ENCODE peak calls at places on chromosome 10, in four cellular contexts. D is left ventricle myocardium inferior, P is BJ, U is tibial artery. T is an unnamed sample.

GRCh38 chr10:58023341-58024073 is 244.2 kb downstream of the IPMK start:
- DNase-seq in D (no peak), P (peak; percentile 49), U (no peak), T (no peak)

GRCh38 chr10:104340099-104340594 is 1.9 kb upstream of the ITPRIP start:
- DNase-seq in D (no peak), P (no peak), U (no peak), T (no peak)

GRCh38 chr10:101028446-101029244 is 2.3 kb downstream of the PDZD7 start:
- DNase-seq in D (no peak), P (no peak), U (no peak), T (no peak)

GRCh38 chr10:8778713-8779112 is 724.2 kb downstream of the GATA3 start:
- DNase-seq in D (no peak), P (no peak), U (no peak), T (no peak)

GRCh38 chr10:49293208-49293603 is 5.8 kb upstream of the C10orf71 start:
- DNase-seq in D (no peak), P (no peak), U (no peak), T (no peak)

GRCh38 chr10:47058961-47059391 is 147.7 kb downstream of the PTPN20 start:
- DNase-seq in D (no peak), P (peak; percentile 22), U (no peak), T (no peak)

GRCh38 chr10:89278034-89278535 is 23.8 kb upstream of the IFIT2 start:
- DNase-seq in D (no peak), P (peak; percentile 94), U (peak; percentile 68), T (no peak)

GRCh38 chr10:104480797-104481196 is 127.2 kb downstream of the CFAP58 start:
- DNase-seq in D (no peak), P (no peak), U (no peak), T (no peak)

GRCh38 chr10:44965651-44966097 is 6.1 kb downstream of the RASSF4 start:
- DNase-seq in D (no peak), P (no peak), U (no peak), T (no peak)

GRCh38 chr10:30080161-30080560 is 20.8 kb upstream of the JCAD start:
- DNase-seq in D (no peak), P (no peak), U (no peak), T (no peak)

GRCh38 chr10:10295537-10295936 is 722.1 kb upstream of the CELF2 start:
- DNase-seq in D (no peak), P (no peak), U (no peak), T (no peak)

GRCh38 chr10:30447125-30447799 is 13.3 kb downstream of the MAP3K8 start:
- DNase-seq in D (no peak), P (peak; percentile 61), U (no peak), T (no peak)

GRCh38 chr10:117483056-117483590 is 59.4 kb upstream of the EMX2 start:
- DNase-seq in D (no peak), P (no peak), U (no peak), T (no peak)

GRCh38 chr10:110788620-110789385 is 82.9 kb upstream of the PDCD4 start:
- DNase-seq in D (no peak), P (no peak), U (no peak), T (no peak)

GRCh38 chr10:128727114-128727513 is 600.9 kb upstream of the MKI67 start:
- DNase-seq in D (no peak), P (no peak), U (no peak), T (no peak)

DNA sequence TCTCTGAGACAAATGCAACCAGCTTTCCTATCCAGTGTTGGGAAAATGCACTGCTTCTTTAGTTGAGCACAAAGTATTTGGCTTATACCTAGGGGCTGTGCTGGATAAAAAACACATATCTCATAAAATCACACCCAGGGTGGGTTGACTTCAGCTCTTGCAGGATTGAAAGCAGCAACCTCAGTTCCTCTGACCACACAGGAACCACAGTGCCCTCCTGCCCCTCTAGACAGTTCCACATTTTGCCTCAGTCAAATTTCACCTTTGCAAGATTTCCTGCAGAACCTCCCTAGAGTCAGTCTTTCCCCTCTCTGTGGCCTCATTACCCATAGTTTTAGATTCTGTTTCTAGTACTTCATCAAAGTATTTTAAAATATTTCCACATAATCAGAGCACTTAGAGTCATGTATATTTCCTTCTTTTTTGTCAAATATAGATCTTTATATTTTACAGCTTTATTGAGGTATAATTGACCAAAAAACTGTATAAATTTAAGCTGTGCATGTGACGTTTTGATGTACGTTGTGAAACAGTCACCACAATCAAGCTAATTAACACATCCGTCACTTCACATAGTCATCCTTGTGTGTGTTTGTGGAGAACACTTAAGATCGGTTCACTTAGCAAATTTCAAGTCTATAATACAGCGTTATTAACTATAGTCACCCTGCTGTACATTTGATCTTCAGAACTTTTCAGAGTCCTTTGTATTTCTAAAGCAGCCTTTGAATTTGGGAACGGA is 37.0 kb upstream of the EGR2 start:
- DNase-seq in D (no peak), P (no peak), U (no peak), T (no peak)
- H3K4me3 ChIP-seq in D (no peak overlapping the region), P (no peak overlapping the region), U (no peak overlapping the region), T (no peak overlapping the region)

DNA sequence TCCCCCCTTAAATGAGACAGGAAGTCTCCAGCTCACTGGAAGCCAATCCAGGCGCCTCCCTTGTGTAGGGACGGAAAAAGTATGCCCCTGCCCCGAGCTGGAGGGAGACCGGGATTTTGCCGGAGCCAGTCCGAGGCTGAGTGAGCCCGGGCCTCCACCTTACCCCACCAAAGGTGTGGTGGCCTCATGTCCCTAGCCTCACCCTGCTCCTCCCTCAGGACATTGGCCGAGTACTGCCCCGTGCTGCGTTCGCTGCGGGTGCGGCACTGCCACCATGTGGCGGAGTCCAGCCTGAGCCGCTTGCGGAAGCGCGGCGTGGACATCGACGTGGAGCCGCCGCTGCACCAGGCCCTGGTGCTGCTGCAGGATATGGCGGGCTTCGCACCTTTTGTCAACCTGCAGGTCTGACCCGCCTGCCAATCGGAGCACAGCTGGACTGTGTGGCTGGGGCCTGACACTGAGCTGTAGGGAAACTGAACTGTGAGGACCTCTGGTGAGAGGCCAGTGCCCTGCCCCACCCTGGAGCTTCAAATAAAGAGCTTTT is 2.0 kb downstream of the FBXL15 start:
- DNase-seq in D (peak; percentile 80), P (no peak), U (peak; percentile 68), T (peak; percentile 92)
- TF ChIP-seq CTCF in D (peak; percentile 86), P (peak; percentile 94), U (peak; percentile 74), T (peak; percentile 89)

GRCh38 chr10:24961582-24961981 is 9.2 kb upstream of the PRTFDC1 start:
- DNase-seq in D (no peak), P (no peak), U (no peak), T (no peak)

GRCh38 chr10:24962998-24963397 is 10.6 kb upstream of the PRTFDC1 start:
- DNase-seq in D (no peak), P (no peak), U (no peak), T (no peak)

GRCh38 chr10:24957624-24958435 is 5.4 kb upstream of the PRTFDC1 start:
- DNase-seq in D (no peak), P (peak; percentile 89), U (no peak), T (no peak)

GRCh38 chr10:24963646-24964045 is 11.2 kb upstream of the PRTFDC1 start:
- DNase-seq in D (no peak), P (no peak), U (no peak), T (no peak)

GRCh38 chr10:24958701-24959392 is 6.4 kb upstream of the PRTFDC1 start:
- DNase-seq in D (peak; percentile 29), P (no peak), U (peak; percentile 37), T (no peak)
- H3K4me3 ChIP-seq in D (peak overlapping the region; percentile 20), P (no peak overlapping the region), U (no peak overlapping the region), T (no peak overlapping the region)

GRCh38 chr10:114613237-114613979 is 44.7 kb downstream of the ABLIM1 start:
- DNase-seq in D (no peak), P (no peak), U (no peak), T (no peak)

GRCh38 chr10:114615600-114616007 is 42.5 kb downstream of the ABLIM1 start:
- DNase-seq in D (no peak), P (no peak), U (no peak), T (no peak)

GRCh38 chr10:114609518-114610426 is 48.3 kb downstream of the ABLIM1 start:
- DNase-seq in D (no peak), P (no peak), U (no peak), T (no peak)

GRCh38 chr10:114607358-114607998 is 50.6 kb downstream of the ABLIM1 start:
- DNase-seq in D (no peak), P (no peak), U (no peak), T (no peak)

GRCh38 chr10:114611617-114612016 is 46.5 kb downstream of the ABLIM1 start:
- DNase-seq in D (no peak), P (no peak), U (no peak), T (no peak)
- TF ChIP-seq CTCF in D (no peak), P (no peak), U (no peak), T (no peak)

DNA sequence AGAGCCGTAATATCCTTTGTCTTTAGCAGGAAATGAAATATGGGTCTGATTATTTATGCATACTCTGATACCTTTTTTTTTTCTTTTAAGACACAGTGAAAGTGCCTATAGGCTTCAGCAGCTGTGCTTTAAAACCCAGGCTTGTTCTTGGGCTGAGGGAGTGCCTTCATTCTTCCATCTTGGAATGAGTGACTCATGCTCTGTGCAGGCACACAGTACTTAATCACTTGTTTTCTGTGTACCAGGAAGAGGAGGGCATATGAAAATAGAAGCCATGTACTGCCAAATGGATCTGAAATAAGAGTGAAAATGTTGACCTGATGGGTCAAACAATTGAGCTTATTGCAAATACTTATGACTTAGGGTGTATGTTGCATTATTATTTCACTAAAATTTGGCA is 12.0 kb downstream of the INPP5F start:
- DNase-seq in D (no peak), P (no peak), U (no peak), T (no peak)
- H3K4me3 ChIP-seq in D (no peak overlapping the region), P (no peak overlapping the region), U (no peak overlapping the region), T (no peak overlapping the region)

GRCh38 chr10:31709028-31709427 is 219.6 kb downstream of the ARHGAP12 start:
- DNase-seq in D (no peak), P (no peak), U (no peak), T (no peak)
- TF ChIP-seq CTCF in D (peak; percentile 51), P (no peak), U (no peak), T (peak; percentile 15)

DNA sequence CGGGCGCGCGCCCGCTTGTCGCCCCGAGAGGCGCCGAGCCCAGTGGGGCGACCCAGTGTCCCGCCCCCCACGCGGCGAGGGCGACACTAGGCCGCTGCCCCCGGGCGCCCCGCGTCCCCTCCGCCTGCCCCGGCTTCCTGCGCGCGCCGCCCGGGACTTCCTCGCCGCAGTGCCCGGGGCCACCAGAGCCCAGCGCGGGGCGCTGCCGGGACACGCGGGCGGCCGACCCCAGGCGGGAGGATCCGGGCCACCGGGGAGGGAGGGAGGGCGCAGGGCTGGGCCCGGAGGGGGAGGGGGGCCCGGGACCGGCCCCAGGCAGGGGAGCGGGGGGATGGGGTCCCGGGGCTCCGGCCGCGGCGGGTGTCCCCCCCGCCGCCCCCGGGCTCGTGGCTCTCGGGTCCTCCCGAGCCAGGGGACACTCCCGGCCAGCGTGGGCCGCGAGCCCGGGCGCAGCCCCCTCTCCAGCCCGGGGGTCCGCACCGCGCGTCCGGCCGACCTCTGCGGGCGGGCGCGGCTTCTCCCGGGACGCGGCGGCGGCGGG is 435 bp upstream of the PWWP2B start:
- DNase-seq in D (peak; percentile 71), P (no peak), U (no peak), T (peak; percentile 86)
- H3K4me3 ChIP-seq in D (peak overlapping the region; percentile 91), P (peak overlapping the region; percentile 41), U (peak overlapping the region; percentile 99), T (peak overlapping the region; percentile 55)

T was measured in lower lobe of right lung.